ENCODE peak calls at places on chromosome 5, in five cellular contexts. N, V, G, L and X are unnamed samples.
A peak's percentile ranks its signal among the peaks of the same experiment; 100 is the strongest.

GRCh38 chr5:158471179-158471924 is 612.4 kb upstream of the CLINT1 start:
- DNase-seq in G (no peak), V (no peak), L (no peak), N (no peak), X (no peak)

GRCh38 chr5:71734141-71734540 is 15.1 kb downstream of the CARTPT start:
- DNase-seq in N (no peak), V (no peak), G (no peak), L (no peak), X (no peak)

GRCh38 chr5:161547573-161548471 is 1.3 kb upstream of the GABRB2 start:
- DNase-seq in L (peak; percentile 50), G (no peak), V (no peak), N (no peak), X (peak; percentile 14)

GRCh38 chr5:154287136-154287535 is 96.6 kb downstream of the GALNT10 start:
- DNase-seq in G (no peak), V (no peak), N (no peak), L (no peak), X (peak; percentile 19)

GRCh38 chr5:91311697-91312501 is 71.2 kb downstream of the ARRDC3 start:
- DNase-seq in G (peak; percentile 68), N (peak; percentile 88), L (peak; percentile 92), V (peak; percentile 76), X (no peak)

GRCh38 chr5:1505506-1506241 is 18.1 kb downstream of the LPCAT1 start:
- DNase-seq in L (peak; percentile 37), N (no peak), G (no peak), V (no peak), X (no peak)

GRCh38 chr5:126280343-126280742 is 142.9 kb upstream of the GRAMD2B start:
- DNase-seq in L (no peak), V (no peak), N (no peak), G (no peak), X (no peak)

GRCh38 chr5:43236633-43237355 is 44.8 kb downstream of the NIM1K start:
- DNase-seq in G (no peak), V (no peak), N (no peak), L (no peak), X (no peak)

GRCh38 chr5:150458819-150459557 is 9.4 kb upstream of the RPS14 start:
- DNase-seq in G (peak; percentile 84), V (peak; percentile 86), L (peak; percentile 90), N (peak; percentile 88), X (peak; percentile 49)

GRCh38 chr5:455806-456205 is 12.8 kb downstream of the EXOC3 start:
- DNase-seq in G (no peak), N (no peak), L (no peak), V (no peak), X (no peak)
- H3K36me3 ChIP-seq in G (peaks cover 75% of the 10 kb centered on the region), N (peaks cover 13% of the 10 kb centered on the region), L (peaks cover 93% of the 10 kb centered on the region), V (peaks cover 78% of the 10 kb centered on the region), X (peaks cover 34% of the 10 kb centered on the region)

GRCh38 chr5:119290607-119291006 is 65.2 kb upstream of the TNFAIP8 start:
- DNase-seq in N (no peak), V (no peak), L (no peak), G (no peak), X (no peak)

GRCh38 chr5:119291056-119291455 is 64.8 kb upstream of the TNFAIP8 start:
- DNase-seq in V (no peak), L (no peak), G (no peak), N (no peak), X (no peak)

GRCh38 chr5:119289413-119289812 is 66.4 kb upstream of the TNFAIP8 start:
- DNase-seq in N (no peak), V (no peak), L (no peak), G (no peak), X (no peak)

GRCh38 chr5:119288364-119289047 is 67.3 kb upstream of the TNFAIP8 start:
- DNase-seq in L (no peak), V (no peak), N (no peak), G (no peak), X (peak; percentile 78)

GRCh38 chr5:119290161-119290569 is 65.7 kb upstream of the TNFAIP8 start:
- DNase-seq in V (no peak), N (no peak), G (no peak), L (no peak), X (no peak)
- H3K4me1 ChIP-seq in V (peaks cover 82% of the 10 kb centered on the region), N (peaks cover 3% of the 10 kb centered on the region), G (peaks cover 75% of the 10 kb centered on the region), L (peaks cover 8% of the 10 kb centered on the region), X (peaks cover 20% of the 10 kb centered on the region)

DNA sequence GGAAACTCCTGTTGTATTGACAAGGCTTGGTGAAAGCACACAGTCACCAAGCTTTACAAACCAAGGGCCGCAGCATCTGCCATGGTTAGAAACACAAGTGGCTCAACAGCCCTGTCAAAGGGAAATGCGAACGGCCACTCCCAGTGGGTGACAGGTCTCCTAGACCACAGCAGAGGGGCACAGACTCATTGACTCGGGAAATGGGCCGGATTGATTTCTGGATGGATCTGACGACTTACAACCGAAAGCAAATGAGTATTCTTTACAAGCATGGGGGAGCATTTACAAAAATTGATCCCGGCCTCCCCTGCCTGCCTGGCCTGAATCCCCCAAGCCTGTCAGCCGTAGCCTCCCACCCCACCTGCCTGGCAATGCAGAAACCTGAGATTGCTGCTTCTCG is 48.2 kb downstream of the ADAMTS2 start:
- DNase-seq in N (peak; percentile 46), V (no peak), L (no peak), G (no peak), X (no peak)
- H3K9me3 ChIP-seq in N (no peaks in the 10 kb centered on the region), V (no peaks in the 10 kb centered on the region), L (no peaks in the 10 kb centered on the region), G (no peaks in the 10 kb centered on the region), X (no peaks in the 10 kb centered on the region)

DNA sequence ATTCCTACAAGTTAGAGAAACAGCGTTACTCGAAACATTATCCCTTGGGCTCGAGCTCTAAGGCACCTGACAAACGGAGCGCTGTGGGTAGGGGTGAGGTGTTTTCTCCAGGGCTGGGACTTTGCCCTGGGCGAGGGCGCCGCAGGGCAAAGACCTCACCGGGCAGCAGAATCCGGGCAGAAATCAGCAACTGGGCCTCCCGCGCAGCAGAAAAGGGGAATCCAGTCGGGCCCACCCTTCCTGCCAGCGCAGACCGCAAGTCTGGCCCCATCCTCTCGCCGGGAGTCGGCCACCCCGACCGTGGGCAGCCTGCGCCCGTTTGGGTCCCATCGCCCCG is 430 bp upstream of the MSH3 start:
- DNase-seq in G (no peak), N (no peak), V (no peak), L (peak; percentile 53), X (no peak)
- H3K36me3 ChIP-seq in G (peaks cover 5% of the 10 kb centered on the region), N (no peaks in the 10 kb centered on the region), V (peaks cover 5% of the 10 kb centered on the region), L (peaks cover 33% of the 10 kb centered on the region), X (peaks cover 11% of the 10 kb centered on the region)

DNA sequence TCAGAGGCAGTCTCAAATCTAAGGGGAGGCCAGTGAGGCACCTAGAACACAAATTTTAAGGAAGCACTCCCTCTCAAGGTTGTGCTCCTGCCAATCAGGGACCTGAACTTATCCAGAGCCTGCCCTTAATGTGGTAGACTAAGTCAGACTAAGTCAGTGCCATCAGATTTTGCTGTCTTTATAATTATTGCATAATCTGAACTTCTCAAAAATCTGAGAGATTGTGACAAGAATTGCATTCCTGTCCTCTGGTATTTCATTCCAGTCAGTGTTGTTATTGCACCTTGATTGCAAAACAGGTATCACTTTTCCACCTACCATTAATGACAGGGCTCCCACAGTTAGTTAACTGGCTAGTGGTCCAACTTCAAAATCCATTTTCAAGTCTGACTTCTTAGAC is 197.1 kb upstream of the HCN1 start:
- DNase-seq in L (no peak), N (no peak), G (no peak), V (no peak), X (no peak)
- H3K4me1 ChIP-seq in L (no peaks in the 10 kb centered on the region), N (no peaks in the 10 kb centered on the region), G (no peaks in the 10 kb centered on the region), V (no peaks in the 10 kb centered on the region), X (no peaks in the 10 kb centered on the region)